ENCODE peak calls at places on chromosome 15, in seven cellular contexts. L is MCF 10A, T is SW480, W is Right ventricle myocardium superior, O is lung, J is fibroblast of mammary gland, H is cardiac fibroblast. P is an unnamed sample.

GRCh38 chr15:99981223-99981647 is 248.0 kb upstream of the LYSMD4 start:
- DNase-seq in O (no peak), W (no peak), J (no peak), T (no peak), H (no peak), L (no peak), P (no peak)

GRCh38 chr15:95563634-95564033 is 766.9 kb upstream of the NR2F2 start:
- DNase-seq in T (no peak), H (no peak), O (no peak), J (no peak), L (peak), W (no peak), P (no peak)

GRCh38 chr15:51649659-51650521 is 27.3 kb upstream of the DMXL2 start:
- DNase-seq in O (peak), L (peak), T (peak), J (peak), H (peak), W (no peak), P (peak)

GRCh38 chr15:93900476-93901400 is 330.6 kb upstream of the MCTP2 start:
- DNase-seq in T (no peak), W (peak), J (no peak), L (no peak), H (no peak), O (no peak), P (no peak)

GRCh38 chr15:72809329-72809728 is 25.8 kb upstream of the ADPGK start:
- DNase-seq in T (peak), W (no peak), H (no peak), O (no peak), L (no peak), J (no peak), P (no peak)

GRCh38 chr15:70158309-70158995 is 60.7 kb upstream of the TLE3 start:
- DNase-seq in T (no peak), H (no peak), L (no peak), W (no peak), O (no peak), J (no peak), P (no peak)

GRCh38 chr15:26082833-26083174 is 219.7 kb upstream of the ATP10A start:
- DNase-seq in T (peak), H (peak), J (no peak), L (peak), O (no peak), W (no peak), P (peak)

GRCh38 chr15:60649845-60650548 is 171.1 kb upstream of the ICE2 start:
- DNase-seq in O (no peak), T (peak), W (no peak), H (peak), L (no peak), J (peak), P (peak)

GRCh38 chr15:31012455-31012854 is 21.0 kb upstream of the MTMR10 start:
- DNase-seq in W (no peak), J (no peak), L (no peak), T (no peak), O (no peak), H (no peak), P (no peak)